ENCODE peak calls at places on chromosomes 13 and 19, in four cellular contexts. C is mesendoderm, O is neuronal stem cell, I is IMR-90. Y is an unnamed sample.

GRCh38 chr19:10112895-10113591 is 1.6 kb downstream of the P2RY11 start:
- DNase-seq in O (no peak), I (no peak), C (peak; percentile 78), Y (peak; percentile 87)

GRCh38 chr19:16160943-16161560 is 12.3 kb downstream of the CIB3 start:
- DNase-seq in I (peak; percentile 87), C (peak; percentile 34), O (no peak), Y (no peak)

GRCh38 chr13:37947419-37948140 is 78.0 kb upstream of the TRPC4 start:
- DNase-seq in O (no peak), C (peak; percentile 27), I (no peak), Y (no peak)

GRCh38 chr13:41059466-41059865 is 1.8 kb upstream of the WBP4 start:
- DNase-seq in I (peak; percentile 11), C (no peak), O (no peak), Y (no peak)

GRCh38 chr13:99996177-99996705 is 14.7 kb downstream of the ZIC2 start:
- DNase-seq in O (peak; percentile 45), C (no peak), I (no peak), Y (no peak)

GRCh38 chr13:21008026-21008425 is 53.4 kb downstream of the LATS2 start:
- DNase-seq in O (no peak), I (no peak), C (no peak), Y (no peak)

GRCh38 chr13:105787518-105788085 is 747.9 kb downstream of the EFNB2 start:
- DNase-seq in O (no peak), I (no peak), C (no peak), Y (no peak)

GRCh38 chr19:517721-518136 is 10.4 kb downstream of the TPGS1 start:
- DNase-seq in I (no peak), O (no peak), C (no peak), Y (no peak)

GRCh38 chr13:81917829-81918228 is 1576.9 kb upstream of the SPRY2 start:
- DNase-seq in C (peak; percentile 31), O (no peak), I (no peak), Y (no peak)

GRCh38 chr13:109468123-109468522 is 318.3 kb downstream of the IRS2 start:
- DNase-seq in C (no peak), I (no peak), O (no peak), Y (no peak)

GRCh38 chr13:71587778-71588177 is 279.2 kb downstream of the DACH1 start:
- DNase-seq in O (no peak), C (no peak), I (no peak), Y (no peak)

GRCh38 chr13:73056054-73056962 is 2.5 kb upstream of the KLF5 start:
- DNase-seq in O (no peak), I (peak; percentile 84), C (no peak), Y (no peak)

GRCh38 chr19:42078538-42079275 is 2.7 kb downstream of the ZNF574 start:
- DNase-seq in I (no peak), O (no peak), C (no peak), Y (no peak)

GRCh38 chr13:59963827-59964226 is 199.9 kb downstream of the DIAPH3 start:
- DNase-seq in C (no peak), O (no peak), I (no peak), Y (no peak)

GRCh38 chr13:102035969-102036368 is 365.9 kb downstream of the FGF14 start:
- DNase-seq in I (no peak), O (no peak), C (no peak), Y (no peak)

GRCh38 chr13:68078457-68078856 is 848.3 kb upstream of the PCDH9 start:
- DNase-seq in O (no peak), C (no peak), I (no peak), Y (no peak)

GRCh38 chr19:23283925-23284324 is 33.7 kb upstream of the ZNF724 start:
- DNase-seq in O (no peak), C (peak; percentile 85), I (peak; percentile 30), Y (peak; percentile 71)

GRCh38 chr19:19551862-19552192 is 13.8 kb downstream of the CILP2 start:
- DNase-seq in I (peak; percentile 15), O (no peak), C (no peak), Y (no peak)

GRCh38 chr13:94435604-94436226 is 43.8 kb downstream of the DCT start:
- DNase-seq in O (peak; percentile 30), I (peak; percentile 58), C (peak; percentile 68), Y (no peak)

GRCh38 chr19:36775768-36776167 is 3.2 kb upstream of the ZNF850 start:
- DNase-seq in O (no peak), I (no peak), C (no peak), Y (no peak)

GRCh38 chr19:51726049-51726448 is 2.3 kb upstream of the HAS1 start:
- DNase-seq in I (peak; percentile 41), O (no peak), C (peak; percentile 25), Y (peak; percentile 72)

GRCh38 chr19:40175820-40176219 is 15.4 kb upstream of the MAP3K10 start:
- DNase-seq in I (no peak), C (no peak), O (no peak), Y (no peak)

GRCh38 chr19:343941-344624 is 513 bp downstream of the MIER2 start:
- DNase-seq in O (peak; percentile 39), C (peak; percentile 26), I (no peak), Y (no peak)

GRCh38 chr13:85590231-85590931 is 208.8 kb downstream of the SLITRK6 start:
- DNase-seq in O (no peak), I (no peak), C (no peak), Y (no peak)

GRCh38 chr13:59211636-59212035 is 952.1 kb downstream of the DIAPH3 start:
- DNase-seq in I (no peak), O (no peak), C (no peak), Y (no peak)

GRCh38 chr13:103187621-103188020 is 121.4 kb upstream of the SLC10A2 start:
- DNase-seq in O (no peak), C (peak; percentile 42), I (no peak), Y (no peak)

GRCh38 chr13:51838235-51838846 is 6.6 kb downstream of the TMEM272 start:
- DNase-seq in O (no peak), C (no peak), I (peak; percentile 65), Y (peak; percentile 10)

GRCh38 chr19:54114340-54114826 is 1.1 kb downstream of the TFPT start:
- DNase-seq in O (no peak), I (peak; percentile 18), C (no peak), Y (no peak)

GRCh38 chr19:33388817-33389573 is 15.5 kb downstream of the CEBPG start:
- DNase-seq in O (no peak), C (no peak), I (no peak), Y (no peak)

GRCh38 chr13:28322256-28322895 is 172.6 kb downstream of the FLT1 start:
- DNase-seq in I (peak; percentile 42), C (no peak), O (no peak), Y (no peak)

GRCh38 chr13:50645092-50645491 is 198.4 kb downstream of the DLEU7 start:
- DNase-seq in I (no peak), C (no peak), O (no peak), Y (no peak)

GRCh38 chr13:85313761-85314503 is 485.3 kb downstream of the SLITRK6 start:
- DNase-seq in I (peak; percentile 46), C (peak; percentile 76), O (no peak), Y (no peak)

GRCh38 chr13:109790071-109790470 is 3.7 kb upstream of the IRS2 start:
- DNase-seq in I (no peak), O (no peak), C (no peak), Y (no peak)

GRCh38 chr13:112172641-112173171 is 105.8 kb downstream of the SOX1 start:
- DNase-seq in I (no peak), C (no peak), O (no peak), Y (no peak)

GRCh38 chr13:75800545-75800944 is 164.4 kb downstream of the LMO7 start:
- DNase-seq in I (no peak), O (no peak), C (peak; percentile 54), Y (no peak)

GRCh38 chr19:9786342-9786741 is 17.8 kb upstream of the ZNF846 start:
- DNase-seq in C (no peak), O (no peak), I (no peak), Y (no peak)

GRCh38 chr19:49064029-49064629 is 489 bp downstream of the NTF4 start:
- DNase-seq in O (no peak), I (no peak), C (peak; percentile 29), Y (peak; percentile 68)
- H3K18ac ChIP-seq in O (peak overlapping the region; percentile 91), I (no peak overlapping the region), C (no peak overlapping the region), Y (no peak overlapping the region)

DNA sequence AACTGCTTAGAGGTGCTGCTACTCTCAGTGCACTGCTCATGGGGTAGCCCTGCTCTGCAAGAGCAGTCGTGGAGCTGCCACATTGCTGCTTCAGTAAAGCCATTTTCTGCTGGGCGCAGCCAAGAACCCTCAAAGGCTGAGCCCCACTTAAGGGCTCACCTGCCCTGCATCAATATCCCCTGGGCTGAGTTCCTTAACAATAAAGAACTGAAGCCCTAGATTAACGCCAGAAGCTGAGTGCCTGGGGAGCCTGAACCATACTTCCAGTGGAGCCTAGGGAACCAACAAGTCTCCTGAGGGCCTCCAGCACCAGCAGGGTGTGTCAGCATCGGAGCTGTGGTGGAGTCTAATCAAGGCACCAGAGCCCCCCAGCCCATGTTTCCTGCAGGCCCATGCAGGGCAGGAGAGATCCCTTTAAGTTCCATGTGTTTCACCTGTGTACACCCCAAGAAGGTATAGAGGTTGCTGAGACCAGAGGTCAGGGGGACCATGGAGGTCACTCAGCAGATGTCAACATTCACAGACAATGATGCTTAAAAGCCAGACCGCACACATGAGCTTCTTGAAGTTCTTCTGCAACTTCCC is 1198.0 kb downstream of the UQCRFS1 start:
- DNase-seq in C (no peak), O (no peak), I (no peak), Y (no peak)
- H3K18ac ChIP-seq in C (no peak overlapping the region), O (no peak overlapping the region), I (no peak overlapping the region), Y (no peak overlapping the region)

DNA sequence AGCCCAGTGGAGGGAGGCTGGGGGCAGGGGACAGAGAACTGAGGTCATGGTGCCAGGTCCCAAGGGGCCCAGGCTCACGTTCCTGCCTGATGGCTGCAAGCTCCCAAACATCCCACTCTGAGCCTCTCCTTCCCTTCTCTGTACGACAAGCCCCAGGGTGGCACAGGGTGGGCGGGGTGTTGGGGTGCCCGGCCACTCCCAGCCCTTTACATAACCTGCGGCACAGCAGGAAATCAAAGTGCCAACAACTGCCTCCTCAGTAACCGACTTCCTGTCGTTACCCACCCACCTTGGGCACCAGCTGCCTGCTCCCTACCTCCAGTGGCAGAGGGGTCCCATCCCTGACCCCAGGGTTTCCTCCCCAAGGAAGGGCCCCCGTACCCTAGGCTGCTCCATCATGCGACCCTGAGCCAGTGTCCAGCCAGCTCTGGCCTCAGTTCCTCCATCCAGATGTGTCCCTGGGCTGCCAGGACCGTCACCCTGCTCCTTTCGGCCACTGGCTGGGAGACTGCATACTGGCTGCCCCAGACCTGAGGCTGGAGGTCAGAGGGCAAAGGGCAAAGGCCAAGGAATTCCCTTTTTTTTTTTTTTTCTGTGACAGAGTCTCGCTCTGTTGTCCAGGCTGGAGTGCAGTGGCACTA is 27.7 kb upstream of the NFIC start:
- DNase-seq in O (no peak), I (no peak), C (no peak), Y (no peak)
- H3K18ac ChIP-seq in O (no peak overlapping the region), I (no peak overlapping the region), C (no peak overlapping the region), Y (no peak overlapping the region)

DNA sequence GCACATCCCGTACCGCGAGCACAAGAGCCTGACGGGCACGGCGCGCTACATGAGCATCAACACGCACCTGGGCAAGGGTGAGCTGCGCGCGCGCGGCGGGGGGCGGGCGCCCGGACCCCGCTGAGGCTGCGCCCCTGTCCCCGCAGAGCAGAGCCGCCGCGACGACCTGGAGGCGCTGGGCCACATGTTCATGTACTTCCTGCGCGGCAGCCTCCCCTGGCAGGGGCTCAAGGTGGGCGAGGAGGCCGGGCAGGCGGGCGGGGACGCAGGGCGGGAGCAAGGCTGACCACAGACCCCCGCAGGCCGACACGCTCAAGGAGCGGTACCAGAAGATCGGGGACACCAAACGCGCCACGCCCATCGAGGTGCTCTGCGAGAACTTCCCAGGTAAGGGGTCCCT is 36.5 kb downstream of the BTBD2 start:
- DNase-seq in I (no peak), O (no peak), C (no peak), Y (no peak)
- H3K18ac ChIP-seq in I (no peak overlapping the region), O (no peak overlapping the region), C (no peak overlapping the region), Y (no peak overlapping the region)

Y was measured in H9.